ENCODE peak calls at places on chromosomes 12 and 14, in five cellular contexts. C is spleen, B is IMR-90, L is pancreas, P is PC-3. V is an unnamed sample.

GRCh38 chr12:11891350-11892064 is 179.2 kb upstream of the BCL2L14 start:
- DNase-seq in C (no peak), B (no peak), L (no peak), P (no peak), V (no peak)

GRCh38 chr14:104359969-104360442 is 219.6 kb upstream of the C14orf180 start:
- DNase-seq in C (peak; percentile 70), B (no peak), L (peak; percentile 39), P (no peak), V (no peak)

GRCh38 chr12:109840349-109841073 is 7.3 kb upstream of the TRPV4 start:
- DNase-seq in C (no peak), B (no peak), L (no peak), P (peak; percentile 93), V (peak; percentile 58)

GRCh38 chr12:121581681-121582439 is 1.0 kb upstream of the KDM2B start:
- DNase-seq in C (no peak), B (peak; percentile 50), L (no peak), P (no peak), V (peak; percentile 41)

GRCh38 chr14:101960225-101960624 is 4.1 kb upstream of the DYNC1H1 start:
- DNase-seq in C (peak; percentile 69), B (no peak), L (peak; percentile 51), P (peak; percentile 48), V (peak; percentile 41)

GRCh38 chr14:53537421-53538315 is 384.5 kb upstream of the DDHD1 start:
- DNase-seq in C (no peak), B (peak; percentile 40), L (no peak), P (no peak), V (peak; percentile 26)

GRCh38 chr12:87127272-87127671 is 871.1 kb upstream of the MGAT4C start:
- DNase-seq in C (no peak), B (peak; percentile 61), L (no peak), P (peak; percentile 63), V (no peak)

GRCh38 chr12:232731-233614 is 19.0 kb upstream of the SLC6A12 start:
- DNase-seq in C (no peak), B (no peak), L (no peak), P (no peak), V (peak; percentile 69)

GRCh38 chr14:34324363-34324795 is 137.7 kb downstream of the SPTSSA start:
- DNase-seq in C (no peak), B (peak; percentile 26), L (no peak), P (peak; percentile 67), V (peak; percentile 79)

DNA sequence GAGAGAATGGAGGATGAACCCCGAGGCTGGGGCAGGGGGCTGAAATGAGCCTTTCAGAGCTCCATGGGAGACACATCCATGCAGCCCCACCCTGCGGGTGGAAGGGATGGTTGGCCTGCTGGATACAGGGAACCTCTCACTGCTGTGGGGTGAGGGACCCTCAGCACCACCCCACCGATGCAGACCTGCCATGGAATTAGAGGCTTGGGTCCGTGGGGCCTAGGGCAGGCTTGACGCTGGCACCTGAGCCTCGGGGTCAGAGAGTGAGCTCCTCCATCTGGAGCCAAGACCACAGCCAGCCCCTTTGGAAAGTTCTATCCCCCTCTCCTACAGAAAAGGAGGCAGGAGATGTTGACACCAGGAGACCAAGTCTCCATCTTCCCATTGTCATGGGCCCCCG is 7.4 kb upstream of the KRT74 start:
- DNase-seq in C (peak; percentile 47), B (no peak), L (no peak), P (no peak), V (no peak)
- H3K27ac ChIP-seq in C (no peak overlapping the region), B (no peak overlapping the region), L (no peak overlapping the region), P (no peak overlapping the region), V (no peak overlapping the region)

GRCh38 chr12:75481774-75482173 is 1.2 kb downstream of the GLIPR1 start:
- DNase-seq in C (no peak), B (peak; percentile 79), L (no peak), P (no peak), V (no peak)

GRCh38 chr12:75482636-75483035 is 2.1 kb downstream of the GLIPR1 start:
- DNase-seq in C (no peak), B (no peak), L (no peak), P (no peak), V (no peak)

GRCh38 chr12:75480469-75480949 is at the start of gene GLIPR1:
- DNase-seq in C (peak; percentile 90), B (peak; percentile 99), L (peak; percentile 60), P (peak; percentile 95), V (peak; percentile 4)

GRCh38 chr12:75481013-75481705 is 604 bp downstream of the GLIPR1 start:
- DNase-seq in C (no peak), B (no peak), L (no peak), P (no peak), V (no peak)

DNA sequence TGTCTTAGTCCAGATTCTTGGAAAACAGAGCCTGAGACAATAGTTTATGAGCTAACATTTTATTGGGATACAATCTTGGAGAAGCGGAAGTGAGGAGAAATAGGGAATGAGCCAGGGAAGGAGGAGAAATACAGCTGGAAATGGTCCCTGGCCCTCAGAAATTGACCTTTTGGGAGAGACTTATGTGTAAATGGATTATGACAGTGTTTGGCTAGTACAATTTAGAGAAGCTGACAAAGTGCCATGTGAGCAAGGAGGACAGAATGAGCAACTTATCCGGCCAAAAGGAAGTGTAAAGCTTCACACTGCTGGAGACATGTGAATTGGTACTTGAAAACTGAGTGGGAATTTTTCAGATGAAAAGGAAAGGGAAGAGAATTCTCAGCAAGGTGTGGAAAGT is 2.9 kb downstream of the GLIPR1 start:
- DNase-seq in C (no peak), B (no peak), L (no peak), P (no peak), V (no peak)
- H3K4me3 ChIP-seq in C (no peak overlapping the region), B (peak overlapping the region; percentile 11), L (peak overlapping the region; percentile 46), P (no peak overlapping the region), V (no peak overlapping the region)

GRCh38 chr12:1413930-1414329 is 180.5 kb downstream of the FBXL14 start:
- DNase-seq in C (no peak), B (no peak), L (no peak), P (no peak), V (no peak)

GRCh38 chr12:1405619-1406018 is 188.8 kb downstream of the FBXL14 start:
- DNase-seq in C (no peak), B (no peak), L (no peak), P (no peak), V (no peak)

GRCh38 chr12:1410794-1411193 is 183.6 kb downstream of the FBXL14 start:
- DNase-seq in C (no peak), B (no peak), L (no peak), P (no peak), V (no peak)
- H3K27ac ChIP-seq in C (no peak overlapping the region), B (no peak overlapping the region), L (no peak overlapping the region), P (no peak overlapping the region), V (no peak overlapping the region)

GRCh38 chr12:126390969-126391566 is 1325.8 kb downstream of the AACS start:
- DNase-seq in C (no peak), B (no peak), L (no peak), P (no peak), V (no peak)
- H3K4me3 ChIP-seq in C (no peak overlapping the region), B (no peak overlapping the region), L (no peak overlapping the region), P (no peak overlapping the region), V (no peak overlapping the region)

GRCh38 chr12:116459011-116459410 is 100.2 kb upstream of the MAP1LC3B2 start:
- DNase-seq in C (peak; percentile 54), B (no peak), L (no peak), P (no peak), V (no peak)
- H3K27ac ChIP-seq in C (no peak overlapping the region), B (no peak overlapping the region), L (no peak overlapping the region), P (no peak overlapping the region), V (no peak overlapping the region)

DNA sequence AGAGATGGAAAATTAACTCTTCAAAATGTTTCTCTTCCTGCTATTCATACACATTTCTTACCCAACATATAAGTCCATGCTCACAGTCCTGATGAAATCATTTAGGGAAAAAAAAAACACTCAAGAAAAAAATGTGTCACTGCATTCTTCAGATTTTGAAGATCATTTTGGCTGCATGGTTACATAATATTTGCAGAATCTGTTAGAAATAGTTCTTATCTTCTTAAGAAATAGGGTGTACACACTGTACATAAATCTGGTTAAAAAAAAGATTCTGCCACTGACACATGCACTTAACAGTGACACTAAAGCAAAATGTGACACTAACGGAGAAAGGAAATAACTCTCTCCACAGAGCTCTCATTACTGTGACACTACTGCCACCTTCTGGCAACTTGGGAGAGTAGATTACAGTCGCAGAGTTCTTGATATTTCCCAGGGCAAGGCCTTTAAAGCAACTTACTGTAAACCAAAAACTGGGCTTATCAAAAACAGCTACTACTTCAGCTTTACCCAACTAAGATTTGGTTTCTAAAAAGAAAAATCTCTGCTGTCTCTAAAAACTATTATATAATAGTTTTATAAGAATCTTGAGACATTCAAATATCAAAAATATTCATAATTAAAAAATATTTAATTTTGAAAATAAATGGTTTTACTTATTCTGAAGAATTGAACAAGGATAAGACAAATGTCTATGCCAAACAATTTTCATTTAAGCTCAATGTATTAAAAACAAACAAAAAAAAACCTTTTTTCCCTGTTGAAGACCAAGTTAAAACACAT is 65.0 kb downstream of the SETD3 start:
- DNase-seq in C (no peak), B (peak; percentile 82), L (no peak), P (peak; percentile 88), V (peak; percentile 55)
- H3K4me3 ChIP-seq in C (no peak overlapping the region), B (no peak overlapping the region), L (no peak overlapping the region), P (no peak overlapping the region), V (no peak overlapping the region)

GRCh38 chr12:122865268-122866231 is 30.3 kb downstream of the HIP1R start:
- DNase-seq in C (peak; percentile 79), B (no peak), L (peak; percentile 80), P (peak; percentile 52), V (no peak)

GRCh38 chr12:122866379-122866778 is 29.5 kb downstream of the VPS37B start:
- DNase-seq in C (peak; percentile 72), B (no peak), L (peak; percentile 60), P (no peak), V (no peak)

GRCh38 chr12:122867701-122868461 is 28.0 kb downstream of the VPS37B start:
- DNase-seq in C (peak; percentile 83), B (no peak), L (peak; percentile 81), P (peak; percentile 43), V (no peak)

GRCh38 chr12:122868471-122869177 is 27.3 kb downstream of the VPS37B start:
- DNase-seq in C (peak; percentile 56), B (no peak), L (peak; percentile 41), P (no peak), V (no peak)

DNA sequence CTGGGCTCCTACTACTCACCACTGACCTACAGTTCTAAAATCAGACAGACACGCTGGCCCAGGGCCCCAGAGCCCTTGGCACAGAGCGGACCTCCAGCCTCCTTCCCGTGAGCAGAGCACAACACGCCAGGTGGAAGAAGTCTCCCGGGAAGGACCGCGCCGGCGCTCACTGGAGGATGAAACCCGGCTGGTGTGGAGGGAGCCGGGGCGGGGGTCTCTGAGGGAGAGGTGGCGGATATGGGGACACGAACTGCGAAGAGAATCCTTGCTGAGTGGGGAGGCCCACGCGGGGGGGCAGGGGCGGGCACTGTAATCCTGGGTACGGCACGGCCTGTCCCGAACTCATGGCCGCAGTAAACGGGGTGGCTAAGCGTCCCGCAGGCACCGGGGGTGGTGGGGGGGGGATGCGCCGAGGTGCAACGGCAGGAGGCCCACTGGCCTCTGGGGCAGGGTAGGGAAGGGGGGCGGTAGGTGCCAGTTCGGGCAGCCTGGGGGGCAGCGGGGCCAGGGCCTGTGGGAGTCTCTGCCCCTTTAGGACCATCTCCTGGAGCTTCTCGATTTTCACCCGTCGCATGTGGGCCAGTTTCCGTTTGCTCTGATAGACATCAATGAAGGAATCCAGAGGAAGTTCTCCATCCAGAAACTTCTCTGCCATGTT is 28.8 kb downstream of the VPS37B start:
- DNase-seq in C (peak; percentile 78), B (no peak), L (peak; percentile 65), P (no peak), V (no peak)
- H3K27ac ChIP-seq in C (peak overlapping the region; percentile 62), B (no peak overlapping the region), L (peak overlapping the region; percentile 79), P (no peak overlapping the region), V (no peak overlapping the region)

V was measured in SJCRH30.